ENCODE peak calls at places on chromosome 2, in five cellular contexts. One of them, this sample, is unnamed.

GRCh38 chr2:163733301-163733938 is 2.4 kb downstream of the FIGN start:
- DNase-seq in stimulated activated CD8-positive, alpha-beta memory T cell treated with anti-CD3 and anti-CD28 coated beads, Interleukin-2, amount 100 ng/mL, for 48 hours: no peak
- DNase-seq in DMS 273 treated with DMSO at 0.1 percent for 48 hours: no peak
- DNase-seq in cerebellum: no peak
- DNase-seq in EH: no peak
- DNase-seq in this sample: peak; percentile 26

GRCh38 chr2:168439536-168439935 is 16.5 kb upstream of the CERS6 start:
- DNase-seq in cerebellum: no peak
- DNase-seq in stimulated activated CD8-positive, alpha-beta memory T cell treated with anti-CD3 and anti-CD28 coated beads, Interleukin-2, amount 100 ng/mL, for 48 hours: no peak
- DNase-seq in DMS 273 treated with DMSO at 0.1 percent for 48 hours: no peak
- DNase-seq in EH: peak; percentile 37
- DNase-seq in this sample: no peak

GRCh38 chr2:205650450-205650849 is 31.9 kb upstream of the NRP2 start:
- DNase-seq in cerebellum: no peak
- DNase-seq in stimulated activated CD8-positive, alpha-beta memory T cell treated with anti-CD3 and anti-CD28 coated beads, Interleukin-2, amount 100 ng/mL, for 48 hours: no peak
- DNase-seq in DMS 273 treated with DMSO at 0.1 percent for 48 hours: no peak
- DNase-seq in EH: peak; percentile 96
- DNase-seq in this sample: peak; percentile 95

GRCh38 chr2:134175834-134176233 is 78.0 kb upstream of the MGAT5 start:
- DNase-seq in stimulated activated CD8-positive, alpha-beta memory T cell treated with anti-CD3 and anti-CD28 coated beads, Interleukin-2, amount 100 ng/mL, for 48 hours: no peak
- DNase-seq in EH: no peak
- DNase-seq in DMS 273 treated with DMSO at 0.1 percent for 48 hours: no peak
- DNase-seq in cerebellum: no peak
- DNase-seq in this sample: no peak

GRCh38 chr2:46334389-46335345 is 37.5 kb downstream of the EPAS1 start:
- DNase-seq in stimulated activated CD8-positive, alpha-beta memory T cell treated with anti-CD3 and anti-CD28 coated beads, Interleukin-2, amount 100 ng/mL, for 48 hours: no peak
- DNase-seq in EH: peak; percentile 99
- DNase-seq in cerebellum: no peak
- DNase-seq in DMS 273 treated with DMSO at 0.1 percent for 48 hours: no peak
- DNase-seq in this sample: peak; percentile 99

GRCh38 chr2:235669983-235670962 is 176.4 kb downstream of the AGAP1 start:
- DNase-seq in stimulated activated CD8-positive, alpha-beta memory T cell treated with anti-CD3 and anti-CD28 coated beads, Interleukin-2, amount 100 ng/mL, for 48 hours: no peak
- DNase-seq in EH: peak; percentile 79
- DNase-seq in cerebellum: peak; percentile 52
- DNase-seq in DMS 273 treated with DMSO at 0.1 percent for 48 hours: no peak
- DNase-seq in this sample: peak; percentile 77

GRCh38 chr2:174771631-174772491 is 7.6 kb upstream of the CHRNA1 start:
- DNase-seq in DMS 273 treated with DMSO at 0.1 percent for 48 hours: peak; percentile 36
- DNase-seq in cerebellum: peak; percentile 70
- DNase-seq in stimulated activated CD8-positive, alpha-beta memory T cell treated with anti-CD3 and anti-CD28 coated beads, Interleukin-2, amount 100 ng/mL, for 48 hours: peak; percentile 41
- DNase-seq in EH: peak; percentile 86
- DNase-seq in this sample: peak; percentile 91

GRCh38 chr2:59025157-59025757 is 784.1 kb upstream of the FANCL start:
- DNase-seq in DMS 273 treated with DMSO at 0.1 percent for 48 hours: no peak
- DNase-seq in cerebellum: peak; percentile 1
- DNase-seq in stimulated activated CD8-positive, alpha-beta memory T cell treated with anti-CD3 and anti-CD28 coated beads, Interleukin-2, amount 100 ng/mL, for 48 hours: peak; percentile 3
- DNase-seq in EH: peak; percentile 42
- DNase-seq in this sample: peak; percentile 31

GRCh38 chr2:100752628-100753333 is 67.2 kb upstream of the NPAS2 start:
- DNase-seq in DMS 273 treated with DMSO at 0.1 percent for 48 hours: no peak
- DNase-seq in cerebellum: no peak
- DNase-seq in EH: peak; percentile 92
- DNase-seq in stimulated activated CD8-positive, alpha-beta memory T cell treated with anti-CD3 and anti-CD28 coated beads, Interleukin-2, amount 100 ng/mL, for 48 hours: no peak
- DNase-seq in this sample: peak; percentile 87

GRCh38 chr2:675460-675859 is 1.7 kb downstream of the TMEM18 start:
- DNase-seq in DMS 273 treated with DMSO at 0.1 percent for 48 hours: no peak
- DNase-seq in EH: no peak
- DNase-seq in stimulated activated CD8-positive, alpha-beta memory T cell treated with anti-CD3 and anti-CD28 coated beads, Interleukin-2, amount 100 ng/mL, for 48 hours: no peak
- DNase-seq in cerebellum: peak; percentile 21
- DNase-seq in this sample: peak; percentile 27